ENCODE peak calls at places on chromosomes 4 and X, in five cellular contexts. B is upper lobe of left lung, X is uterus, T is HCT116, U is suprapubic skin. A is an unnamed sample.

GRCh38 chrX:150084474-150085229 is 146.4 kb upstream of the EOLA2 start:
- DNase-seq in B (no peak), X (no peak), T (no peak), U (no peak), A (no peak)

GRCh38 chr4:106690487-106690886 is 321.9 kb upstream of the GIMD1 start:
- DNase-seq in B (no peak), X (no peak), T (no peak), U (no peak), A (no peak)

GRCh38 chr4:53490965-53491622 is 100.2 kb downstream of the LNX1 start:
- DNase-seq in B (no peak), X (peak; percentile 48), T (peak; percentile 27), U (no peak), A (no peak)

GRCh38 chr4:174066806-174067205 is 216.7 kb downstream of the FBXO8 start:
- DNase-seq in B (no peak), X (no peak), T (no peak), U (no peak), A (no peak)

GRCh38 chrX:40165206-40165605 is 67.4 kb upstream of the BCOR start:
- DNase-seq in B (no peak), X (no peak), T (no peak), U (no peak), A (no peak)

GRCh38 chr4:1763070-1763549 is 30.0 kb upstream of the FGFR3 start:
- DNase-seq in B (no peak), X (no peak), T (no peak), U (no peak), A (no peak)

GRCh38 chr4:73452953-73453700 is 17.1 kb downstream of the AFP start:
- DNase-seq in B (no peak), X (no peak), T (no peak), U (no peak), A (no peak)

GRCh38 chrX:136148391-136148790 is 1.1 kb downstream of the FHL1 start:
- DNase-seq in B (no peak), X (no peak), T (no peak), U (no peak), A (no peak)

GRCh38 chrX:1465261-1466231 is 12.8 kb upstream of the ASMTL start:
- DNase-seq in B (peak; percentile 82), X (no peak), T (no peak), U (peak; percentile 59), A (peak; percentile 62)

GRCh38 chrX:39513836-39514235 is 583.9 kb downstream of the BCOR start:
- DNase-seq in B (no peak), X (no peak), T (no peak), U (no peak), A (no peak)

GRCh38 chr4:98688416-98689290 is 30.2 kb upstream of the TSPAN5 start:
- DNase-seq in B (no peak), X (no peak), T (peak; percentile 60), U (no peak), A (no peak)

GRCh38 chrX:130091976-130092522 is 18.2 kb downstream of the ELF4 start:
- DNase-seq in B (peak; percentile 71), X (no peak), T (no peak), U (no peak), A (no peak)

GRCh38 chr4:135122457-135122856 is 920.9 kb upstream of the PABPC4L start:
- DNase-seq in B (no peak), X (no peak), T (no peak), U (no peak), A (no peak)

GRCh38 chr4:99893029-99893428 is 1.2 kb downstream of the LAMTOR3 start:
- DNase-seq in B (no peak), X (no peak), T (no peak), U (no peak), A (no peak)

GRCh38 chr4:99894998-99895397 is 771 bp upstream of the LAMTOR3 start:
- DNase-seq in B (no peak), X (peak; percentile 14), T (no peak), U (no peak), A (no peak)

GRCh38 chr4:99893991-99894981 is at the start of gene LAMTOR3:
- DNase-seq in B (peak; percentile 95), X (peak; percentile 89), T (peak; percentile 79), U (peak; percentile 92), A (peak; percentile 94)
- TF ChIP-seq POLR2A in B (peak; percentile 64), X (peak; percentile 38), T (peak; percentile 34), U (peak; percentile 36), A (no peak)

GRCh38 chr4:169202143-169202699 is 68.5 kb downstream of the SH3RF1 start:
- DNase-seq in B (no peak), X (no peak), T (no peak), U (no peak), A (no peak)
- H3K4me1 ChIP-seq in B (peaks cover 4% of the 10 kb centered on the region), X (peaks cover 5% of the 10 kb centered on the region), T (peaks cover 27% of the 10 kb centered on the region), U (peaks cover 39% of the 10 kb centered on the region), A (peaks cover 42% of the 10 kb centered on the region)

GRCh38 chr4:20831746-20832145 is 131.5 kb downstream of the PACRGL start:
- DNase-seq in B (no peak), X (no peak), T (no peak), U (no peak), A (no peak)
- TF ChIP-seq POLR2A in B (no peak), X (no peak), T (no peak), U (no peak), A (no peak)

GRCh38 chr4:166600264-166600663 is 634.0 kb downstream of the SPOCK3 start:
- DNase-seq in B (no peak), X (no peak), T (no peak), U (no peak), A (no peak)

GRCh38 chr4:166602068-166602467 is 632.2 kb downstream of the SPOCK3 start:
- DNase-seq in B (peak; percentile 58), X (no peak), T (no peak), U (no peak), A (no peak)
- H3K4me1 ChIP-seq in B (no peaks in the 10 kb centered on the region), X (no peaks in the 10 kb centered on the region), T (no peaks in the 10 kb centered on the region), U (no peaks in the 10 kb centered on the region), A (no peaks in the 10 kb centered on the region)

DNA sequence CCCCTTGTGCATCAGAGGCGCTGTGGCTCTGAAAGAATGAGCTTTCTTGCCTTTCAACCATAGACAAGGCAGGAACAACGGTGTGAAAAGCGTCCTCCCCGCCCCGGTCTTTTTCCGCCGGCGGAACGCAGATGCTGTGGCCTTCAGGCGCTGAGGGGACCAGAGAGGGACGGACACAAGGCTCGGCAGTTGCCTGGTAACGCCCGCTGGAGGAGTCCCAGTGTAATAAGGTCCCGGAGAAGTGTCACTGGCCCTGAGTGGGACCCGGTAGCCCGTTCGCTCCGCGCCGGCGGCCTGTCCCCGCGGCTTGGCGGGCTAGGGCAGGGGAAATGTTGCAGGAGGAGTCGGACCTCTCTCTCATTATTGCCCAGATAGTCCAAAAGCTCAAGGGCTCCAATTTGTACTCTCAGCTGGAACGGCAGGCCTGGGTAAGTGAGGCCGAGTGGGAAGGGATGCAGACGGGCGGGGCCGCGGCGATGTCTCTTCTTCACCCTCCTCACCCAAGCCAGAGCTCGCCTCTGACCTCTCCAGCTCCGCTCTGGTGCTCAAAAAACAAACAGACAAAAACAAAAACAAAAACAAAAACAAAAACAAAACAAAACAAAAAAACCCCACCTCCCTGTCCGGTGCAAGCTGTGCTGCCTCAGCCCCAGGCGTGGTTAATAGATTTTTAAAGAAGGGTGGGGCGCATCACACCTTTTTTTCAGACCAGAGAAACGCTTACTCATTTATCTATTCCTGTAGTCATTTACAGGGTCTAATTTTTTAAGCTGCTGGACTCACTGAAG is at the start of gene TBC1D19:
- DNase-seq in B (peak; percentile 92), X (peak; percentile 83), T (peak; percentile 80), U (peak; percentile 94), A (no peak)
- TF ChIP-seq POLR2A in B (peak; percentile 60), X (peak; percentile 40), T (peak; percentile 45), U (no peak), A (no peak)

GRCh38 chr4:4461178-4461577 is 74.3 kb downstream of the NSG1 start:
- DNase-seq in B (no peak), X (no peak), T (no peak), U (no peak), A (no peak)
- H3K4me1 ChIP-seq in B (no peaks in the 10 kb centered on the region), X (no peaks in the 10 kb centered on the region), T (peaks cover 11% of the 10 kb centered on the region), U (peaks cover 5% of the 10 kb centered on the region), A (peaks cover 22% of the 10 kb centered on the region)

DNA sequence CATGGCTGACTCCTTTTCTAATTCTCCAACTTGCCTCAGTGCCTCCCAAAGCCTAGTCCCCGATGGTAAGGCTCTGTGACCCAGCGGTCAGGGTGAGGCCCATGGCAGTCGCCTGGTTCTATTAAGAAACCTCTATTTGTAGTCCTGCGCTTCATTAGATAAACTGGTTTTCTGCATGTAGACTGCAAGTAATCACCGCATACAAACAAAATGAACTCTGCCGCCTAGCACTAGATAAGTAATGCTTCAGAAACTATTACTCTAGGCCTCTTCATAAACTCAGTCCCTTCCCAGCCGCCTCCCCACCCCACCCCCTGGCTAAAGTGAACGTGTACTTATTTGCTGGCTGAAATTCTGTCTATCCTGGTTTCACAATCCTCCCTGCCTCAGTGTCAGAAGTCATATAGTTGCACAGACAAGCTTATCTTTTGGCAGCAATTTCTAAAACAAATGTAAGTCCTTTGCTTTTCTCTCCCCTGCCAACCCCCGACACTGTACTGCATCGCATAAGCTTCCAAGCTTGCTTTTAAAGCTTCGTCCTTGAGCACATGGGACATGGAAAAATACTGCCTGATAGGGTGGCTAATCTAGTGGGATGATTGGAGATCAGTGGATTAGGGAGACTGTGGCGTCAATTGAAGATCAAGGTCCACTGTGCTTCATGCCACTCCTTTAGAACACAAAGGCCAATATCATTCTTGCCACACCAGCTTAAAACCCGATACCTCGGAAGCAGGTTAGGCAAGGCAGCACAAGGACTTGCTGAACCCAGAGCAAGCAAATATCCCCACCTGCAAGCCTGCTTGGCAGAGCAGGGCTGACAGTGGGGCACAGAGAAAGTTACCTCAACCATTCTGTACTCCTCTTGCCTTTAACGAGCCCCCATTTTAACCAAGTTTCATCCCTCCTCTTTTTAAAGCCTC is 125.8 kb downstream of the IRF2 start:
- DNase-seq in B (no peak), X (peak; percentile 41), T (no peak), U (no peak), A (no peak)
- TF ChIP-seq POLR2A in B (no peak), X (no peak), T (no peak), U (no peak), A (no peak)

GRCh38 chr4:86972997-86973396 is 38.2 kb downstream of the AFF1 start:
- DNase-seq in B (no peak), X (no peak), T (no peak), U (no peak), A (no peak)
- H3K4me1 ChIP-seq in B (peaks cover 44% of the 10 kb centered on the region), X (no peaks in the 10 kb centered on the region), T (peaks cover 25% of the 10 kb centered on the region), U (peaks cover 75% of the 10 kb centered on the region), A (peaks cover 51% of the 10 kb centered on the region)

GRCh38 chrX:119605739-119606507 is at the start of gene NKRF:
- DNase-seq in B (peak; percentile 94), X (peak; percentile 93), T (no peak), U (peak; percentile 94), A (no peak)
- TF ChIP-seq POLR2A in B (peak; percentile 84), X (peak; percentile 88), T (peak; percentile 30), U (no peak), A (peak; percentile 75)

A was measured in vagina.